ENCODE peak calls at places on chromosome 2, in seven cellular contexts. D is IMR-90, V is WTC11, T is HepG2, S is A549, K is H1, L is K562. O is an unnamed sample.

GRCh38 chr2:191061381-191061982 is 47.5 kb upstream of the STAT1 start:
- DNase-seq in D (no peak), S (no peak), T (no peak), V (no peak), K (no peak), L (no peak), O (no peak)

GRCh38 chr2:113157897-113158753 is 15.6 kb upstream of the PSD4 start:
- DNase-seq in V (no peak), D (peak; percentile 26), L (no peak), T (no peak), S (no peak), K (no peak), O (no peak)

GRCh38 chr2:157946919-157947557 is 70.9 kb upstream of the ACVR1 start:
- DNase-seq in V (no peak), S (no peak), D (no peak), K (no peak), T (no peak), L (no peak), O (no peak)

GRCh38 chr2:12126325-12126724 is 379.9 kb downstream of the LPIN1 start:
- DNase-seq in L (no peak), K (no peak), S (no peak), V (no peak), T (no peak), D (no peak), O (no peak)

GRCh38 chr2:96407041-96407918 is 71.7 kb downstream of the NCAPH start:
- DNase-seq in D (peak; percentile 79), K (peak; percentile 53), S (peak; percentile 80), T (peak; percentile 77), L (peak; percentile 73), V (peak; percentile 71), O (peak; percentile 26)

GRCh38 chr2:168401771-168402170 is 54.3 kb upstream of the CERS6 start:
- DNase-seq in S (no peak), V (no peak), K (no peak), T (no peak), D (no peak), L (no peak), O (no peak)

GRCh38 chr2:45782968-45783367 is 131.5 kb downstream of the PRKCE start:
- DNase-seq in K (no peak), S (no peak), V (no peak), L (no peak), D (no peak), T (no peak), O (no peak)

GRCh38 chr2:204321910-204322765 is 223.1 kb upstream of the PARD3B start:
- DNase-seq in L (no peak), V (no peak), T (no peak), K (no peak), S (no peak), D (peak; percentile 62), O (no peak)

GRCh38 chr2:147485210-147485851 is 359.5 kb upstream of the ACVR2A start:
- DNase-seq in V (no peak), T (no peak), L (no peak), S (no peak), K (peak; percentile 7), D (no peak), O (no peak)

GRCh38 chr2:11203480-11203879 is 48.2 kb downstream of the SLC66A3 start:
- DNase-seq in K (no peak), D (peak; percentile 69), L (no peak), S (peak; percentile 71), T (no peak), V (no peak), O (peak; percentile 2)

GRCh38 chr2:4151521-4151920 is 448.1 kb downstream of the DCDC2C start:
- DNase-seq in S (no peak), L (no peak), T (no peak), D (no peak), V (no peak), K (no peak), O (no peak)

DNA sequence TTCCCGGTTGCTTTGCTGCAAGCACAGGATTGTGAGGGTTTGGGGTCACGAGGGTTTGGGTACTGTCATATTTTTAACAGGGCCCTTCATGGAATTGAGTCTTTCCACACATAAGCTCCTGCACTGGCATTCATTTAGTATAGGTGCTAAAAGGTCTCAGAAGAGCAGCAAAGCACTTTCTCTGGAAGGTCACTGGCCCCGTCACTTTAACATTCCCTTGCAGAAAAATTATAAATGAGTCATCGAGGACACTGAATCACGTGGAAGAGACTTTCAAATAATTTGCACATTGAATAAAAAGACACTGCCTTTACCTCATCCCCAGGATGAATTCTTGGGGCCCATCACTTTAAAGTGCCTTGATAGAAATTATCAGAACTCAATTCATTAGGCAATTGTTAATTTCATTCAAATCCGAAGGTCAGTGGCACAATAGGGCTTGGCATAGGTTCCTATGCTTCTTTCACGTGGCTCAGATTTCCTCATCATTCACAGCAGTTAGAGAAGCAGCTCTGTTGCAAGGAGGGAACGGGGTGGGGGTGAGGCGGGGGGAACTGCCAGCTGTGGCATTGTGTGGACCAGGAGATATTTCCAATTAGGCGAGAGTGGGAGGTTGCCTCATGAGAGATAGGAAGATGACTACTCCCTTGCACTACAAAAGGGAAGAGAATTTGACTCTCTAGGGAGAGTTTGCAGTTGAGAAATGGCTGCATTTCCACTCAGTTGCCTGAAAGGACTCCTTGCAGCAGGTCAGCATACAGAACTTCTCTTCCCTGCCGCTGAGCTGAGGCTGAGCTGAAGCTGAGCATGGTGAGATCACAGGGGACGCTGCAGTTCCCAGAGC is 86.4 kb upstream of the NPAS2 start:
- DNase-seq in D (peak; percentile 75), L (no peak), V (peak; percentile 16), K (no peak), T (peak; percentile 37), S (no peak), O (no peak)
- TF ChIP-seq USF2 in D (peak; percentile 45), L (no peak), V (no peak), K (no peak), T (no peak), S (no peak), O (no peak)

GRCh38 chr2:218261424-218262273 is 834 bp downstream of the GPBAR1 start:
- DNase-seq in S (no peak), V (no peak), T (no peak), K (no peak), L (no peak), D (no peak), O (no peak)
- TF ChIP-seq USF2 in S (no peak), V (no peak), T (no peak), K (no peak), L (no peak), D (no peak), O (no peak)

GRCh38 chr2:151861171-151861570 is 33.0 kb upstream of the ARL5A start:
- DNase-seq in T (no peak), V (no peak), K (no peak), S (no peak), L (no peak), D (no peak), O (no peak)

GRCh38 chr2:151860613-151861146 is 32.5 kb upstream of the ARL5A start:
- DNase-seq in T (no peak), D (no peak), S (no peak), V (no peak), L (no peak), K (no peak), O (no peak)

GRCh38 chr2:151860210-151860609 is 32.0 kb upstream of the ARL5A start:
- DNase-seq in L (no peak), K (no peak), D (no peak), S (no peak), V (no peak), T (no peak), O (no peak)

GRCh38 chr2:151857650-151858049 is 29.4 kb upstream of the ARL5A start:
- DNase-seq in D (no peak), T (peak; percentile 16), L (no peak), V (no peak), K (no peak), S (no peak), O (no peak)

DNA sequence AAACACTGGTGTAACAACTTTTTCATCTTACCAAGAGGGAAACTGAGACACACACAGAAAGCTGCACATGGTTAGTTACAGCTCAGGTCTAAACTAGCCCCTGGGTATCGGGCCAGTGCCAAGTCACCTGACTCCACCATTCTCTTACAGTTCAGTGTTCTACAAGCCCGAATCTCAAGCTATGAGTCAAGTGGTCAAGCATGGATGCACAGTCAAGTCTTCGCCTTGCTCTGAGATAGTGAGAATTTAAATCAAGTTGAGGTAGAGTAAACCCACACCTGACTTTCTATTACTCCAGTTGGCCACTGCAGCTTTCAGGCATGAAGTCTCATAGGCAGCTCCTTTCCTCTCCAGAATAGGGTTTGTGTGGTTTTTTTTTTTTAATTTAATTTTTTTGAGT is 34.5 kb upstream of the ARL5A start:
- DNase-seq in D (no peak), K (no peak), S (no peak), V (no peak), L (no peak), T (no peak), O (peak; percentile 96)
- TF ChIP-seq USF2 in D (no peak), K (no peak), S (no peak), V (no peak), L (no peak), T (no peak), O (no peak)

GRCh38 chr2:164808776-164809175 is 32.8 kb downstream of the COBLL1 start:
- DNase-seq in T (peak; percentile 34), L (no peak), S (no peak), D (no peak), V (no peak), K (no peak), O (no peak)
- TF ChIP-seq USF2 in T (no peak), L (no peak), S (no peak), D (no peak), V (no peak), K (no peak), O (no peak)

GRCh38 chr2:102185347-102185746 is 1.5 kb upstream of the IL1RL2 start:
- DNase-seq in L (no peak), K (no peak), V (no peak), T (no peak), D (no peak), S (no peak), O (no peak)
- TF ChIP-seq USF2 in L (no peak), K (no peak), V (no peak), T (no peak), D (no peak), S (no peak), O (no peak)

GRCh38 chr2:161373939-161374338 is 42.2 kb upstream of the TBR1 start:
- DNase-seq in K (no peak), V (no peak), L (no peak), S (no peak), T (no peak), D (peak; percentile 34), O (no peak)
- TF ChIP-seq USF2 in K (no peak), V (no peak), L (no peak), S (no peak), T (no peak), D (no peak), O (no peak)